ENCODE peak calls at places on chromosome 18, in five cellular contexts. One of them, this sample, is unnamed.

GRCh38 chr18:5296706-5297320 is 1.3 kb upstream of the ZBTB14 start:
- DNase-seq in 8988T: peak
- DNase-seq in K562: peak
- DNase-seq in chondrocyte: peak
- DNase-seq in hippocampal formation: peak
- DNase-seq in this sample: peak

GRCh38 chr18:76679259-76679658 is 143.1 kb upstream of the ZNF236 start:
- DNase-seq in K562: no peak
- DNase-seq in chondrocyte: no peak
- DNase-seq in hippocampal formation: no peak
- DNase-seq in 8988T: no peak
- DNase-seq in this sample: no peak

GRCh38 chr18:5058768-5059539 is 138.1 kb downstream of the AKAIN1 start:
- DNase-seq in chondrocyte: no peak
- DNase-seq in K562: no peak
- DNase-seq in 8988T: no peak
- DNase-seq in hippocampal formation: no peak
- DNase-seq in this sample: no peak

GRCh38 chr18:2529154-2529553 is 42.2 kb downstream of the METTL4 start:
- DNase-seq in hippocampal formation: no peak
- DNase-seq in K562: no peak
- DNase-seq in 8988T: peak
- DNase-seq in chondrocyte: no peak
- DNase-seq in this sample: no peak

GRCh38 chr18:24850532-24850931 is 390.1 kb downstream of the HRH4 start:
- DNase-seq in hippocampal formation: no peak
- DNase-seq in chondrocyte: no peak
- DNase-seq in K562: no peak
- DNase-seq in 8988T: no peak
- DNase-seq in this sample: no peak

GRCh38 chr18:58941426-58942099 is 76.9 kb downstream of the ZNF532 start:
- DNase-seq in 8988T: no peak
- DNase-seq in hippocampal formation: no peak
- DNase-seq in chondrocyte: no peak
- DNase-seq in K562: no peak
- DNase-seq in this sample: no peak

GRCh38 chr18:10015288-10015701 is 101.5 kb downstream of the VAPA start:
- DNase-seq in 8988T: no peak
- DNase-seq in chondrocyte: no peak
- DNase-seq in hippocampal formation: no peak
- DNase-seq in K562: no peak
- DNase-seq in this sample: no peak

GRCh38 chr18:51196116-51196810 is 1.2 kb downstream of the MEX3C start:
- DNase-seq in K562: peak
- DNase-seq in chondrocyte: no peak
- DNase-seq in 8988T: no peak
- DNase-seq in hippocampal formation: peak
- DNase-seq in this sample: no peak

GRCh38 chr18:50832754-50833153 is 12.9 kb upstream of the MRO start:
- DNase-seq in 8988T: no peak
- DNase-seq in chondrocyte: no peak
- DNase-seq in hippocampal formation: no peak
- DNase-seq in K562: no peak
- DNase-seq in this sample: no peak

GRCh38 chr18:13261658-13262357 is 43.2 kb downstream of the LDLRAD4 start:
- DNase-seq in K562: no peak
- DNase-seq in chondrocyte: peak
- DNase-seq in 8988T: no peak
- DNase-seq in hippocampal formation: no peak
- DNase-seq in this sample: no peak

GRCh38 chr18:70576281-70577022 is 287.6 kb downstream of the SOCS6 start:
- DNase-seq in K562: no peak
- DNase-seq in 8988T: no peak
- DNase-seq in chondrocyte: no peak
- DNase-seq in hippocampal formation: no peak
- DNase-seq in this sample: no peak

GRCh38 chr18:5294618-5295230 is 802 bp downstream of the ZBTB14 start:
- DNase-seq in 8988T: no peak
- DNase-seq in chondrocyte: no peak
- DNase-seq in hippocampal formation: peak
- DNase-seq in K562: peak
- DNase-seq in this sample: no peak

GRCh38 chr18:46148810-46149209 is 44.6 kb downstream of the HAUS1 start:
- DNase-seq in 8988T: no peak
- DNase-seq in hippocampal formation: peak
- DNase-seq in chondrocyte: no peak
- DNase-seq in K562: peak
- DNase-seq in this sample: peak

GRCh38 chr18:31103423-31103822 is 1.2 kb upstream of the DSC2 start:
- DNase-seq in 8988T: no peak
- DNase-seq in K562: no peak
- DNase-seq in hippocampal formation: no peak
- DNase-seq in chondrocyte: no peak
- DNase-seq in this sample: no peak

GRCh38 chr18:79486356-79487197 is 90.8 kb downstream of the NFATC1 start:
- DNase-seq in hippocampal formation: no peak
- DNase-seq in chondrocyte: peak
- DNase-seq in K562: no peak
- DNase-seq in 8988T: no peak
- DNase-seq in this sample: no peak

GRCh38 chr18:48621240-48621639 is 82.4 kb downstream of the CTIF start:
- DNase-seq in K562: no peak
- DNase-seq in hippocampal formation: no peak
- DNase-seq in chondrocyte: no peak
- DNase-seq in 8988T: peak
- DNase-seq in this sample: no peak

GRCh38 chr18:79321625-79322024 is 74.1 kb upstream of the NFATC1 start:
- DNase-seq in hippocampal formation: no peak
- DNase-seq in 8988T: no peak
- DNase-seq in chondrocyte: no peak
- DNase-seq in K562: no peak
- DNase-seq in this sample: no peak

GRCh38 chr18:770583-770961 is 41.5 kb downstream of the YES1 start:
- DNase-seq in chondrocyte: no peak
- DNase-seq in 8988T: no peak
- DNase-seq in hippocampal formation: no peak
- DNase-seq in K562: no peak
- DNase-seq in this sample: no peak

This sample was measured in NCI-H1048.